ENCODE peak calls at places on chromosomes 16 and 17, in four cellular contexts. O is K562, Q is SK-N-SH, C is GM12878. K is an unnamed sample.

GRCh38 chr16:5607169-5607568 is 509.6 kb upstream of the EEF2KMT start:
- DNase-seq in O (no peak), Q (peak), C (no peak), K (no peak)

GRCh38 chr16:24986512-24987303 is 28.5 kb downstream of the ARHGAP17 start:
- DNase-seq in Q (no peak), C (no peak), O (peak), K (no peak)

GRCh38 chr16:88310796-88311605 is 71.8 kb upstream of the ZNF469 start:
- DNase-seq in C (no peak), Q (no peak), O (no peak), K (no peak)

GRCh38 chr16:89826531-89827382 is 1.5 kb upstream of the SPIRE2 start:
- DNase-seq in C (no peak), O (no peak), Q (no peak), K (no peak)

GRCh38 chr17:76492250-76492988 is 8.8 kb downstream of the RHBDF2 start:
- DNase-seq in Q (no peak), C (peak), O (no peak), K (no peak)

GRCh38 chr17:20302191-20302917 is 165.0 kb downstream of the LGALS9B start:
- DNase-seq in Q (no peak), O (no peak), C (no peak), K (no peak)

GRCh38 chr17:7755095-7755890 is 37.7 kb downstream of the DNAH2 start:
- DNase-seq in C (no peak), O (no peak), Q (no peak), K (no peak)

GRCh38 chr17:34291721-34292348 is 6.3 kb downstream of the CCL11 start:
- DNase-seq in O (no peak), C (no peak), Q (no peak), K (no peak)

DNA sequence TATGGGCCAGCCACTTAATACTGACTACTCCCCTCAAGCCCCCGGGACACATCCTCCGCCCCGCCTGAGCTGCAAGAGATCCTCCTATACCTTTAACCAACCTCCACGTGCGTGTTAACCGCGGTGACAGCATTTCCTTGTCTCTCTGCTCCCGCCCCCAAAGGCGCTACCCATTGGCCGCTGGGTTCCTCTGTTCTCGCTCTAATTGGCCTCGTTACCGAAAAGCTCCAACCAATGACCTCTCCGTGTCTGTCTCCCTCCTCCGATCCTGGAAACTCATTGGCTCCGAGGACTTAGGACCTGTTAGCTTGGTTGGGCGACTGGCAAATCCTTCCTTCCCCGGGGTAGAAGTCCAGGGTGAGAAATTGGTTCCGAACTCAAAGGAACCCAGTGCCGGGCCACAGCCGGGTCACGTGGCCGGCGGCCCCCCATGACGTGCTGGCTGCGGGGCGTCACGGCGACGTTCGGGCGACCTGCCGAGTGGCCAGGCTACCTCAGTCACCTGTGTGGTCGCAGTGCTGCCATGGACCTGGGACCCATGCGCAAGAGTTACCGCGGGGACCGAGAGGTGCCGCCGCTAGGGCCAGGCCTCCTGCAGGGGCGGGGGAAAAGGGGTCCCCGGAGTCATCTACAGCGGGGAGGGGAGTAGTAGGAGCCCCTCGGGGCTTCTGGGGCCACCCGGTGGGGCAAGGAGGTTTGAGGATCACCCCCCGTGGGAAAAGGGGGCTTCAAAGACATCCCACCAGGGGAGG is at the start of gene PNPO:
- DNase-seq in O (peak), C (peak), Q (peak), K (peak)
- TF ChIP-seq NRF1 in O (peak), C (no peak), Q (peak), K (no peak)

DNA sequence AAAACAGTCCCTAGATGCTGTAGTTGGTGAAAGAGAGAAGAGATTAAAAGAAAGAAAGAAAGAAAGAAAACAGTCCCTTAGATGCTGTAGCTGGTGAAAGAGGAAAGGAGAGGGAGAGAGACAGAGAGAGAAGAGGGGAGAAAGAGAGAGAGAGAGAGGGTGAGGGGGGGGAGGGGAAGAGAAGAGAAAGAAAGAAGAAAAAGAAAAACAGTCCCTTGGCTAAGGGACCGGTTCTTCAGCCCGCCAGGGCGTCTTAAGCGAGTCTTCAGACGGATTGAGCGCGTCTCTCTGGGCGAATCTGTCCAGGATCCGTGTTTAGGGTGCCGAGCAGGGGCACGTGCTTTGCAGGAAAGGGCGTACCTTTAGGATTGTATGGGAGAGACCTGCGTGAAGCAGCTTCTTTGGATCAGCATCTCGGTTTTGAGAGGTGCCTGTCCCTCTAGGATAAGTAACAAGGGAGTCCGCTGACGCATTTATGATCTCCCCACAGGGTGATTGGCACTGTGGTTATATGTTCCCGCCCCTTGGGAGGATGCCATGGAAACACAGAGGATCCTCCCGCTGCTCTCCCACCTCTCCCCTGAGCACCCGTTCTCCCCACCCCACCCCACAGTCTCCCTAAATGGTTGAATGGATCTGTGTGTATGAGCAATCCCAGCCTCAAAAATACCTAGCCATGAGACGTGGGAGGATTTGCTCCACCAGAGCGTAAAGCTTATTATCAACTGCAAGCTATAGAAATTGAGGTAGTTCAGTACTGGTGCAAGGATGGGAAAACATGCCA is 16.7 kb downstream of the GNGT2 start:
- DNase-seq in Q (peak), C (peak), O (peak), K (peak)
- TF ChIP-seq RAD21 in Q (no peak), C (no peak), O (no peak), K (no peak)

DNA sequence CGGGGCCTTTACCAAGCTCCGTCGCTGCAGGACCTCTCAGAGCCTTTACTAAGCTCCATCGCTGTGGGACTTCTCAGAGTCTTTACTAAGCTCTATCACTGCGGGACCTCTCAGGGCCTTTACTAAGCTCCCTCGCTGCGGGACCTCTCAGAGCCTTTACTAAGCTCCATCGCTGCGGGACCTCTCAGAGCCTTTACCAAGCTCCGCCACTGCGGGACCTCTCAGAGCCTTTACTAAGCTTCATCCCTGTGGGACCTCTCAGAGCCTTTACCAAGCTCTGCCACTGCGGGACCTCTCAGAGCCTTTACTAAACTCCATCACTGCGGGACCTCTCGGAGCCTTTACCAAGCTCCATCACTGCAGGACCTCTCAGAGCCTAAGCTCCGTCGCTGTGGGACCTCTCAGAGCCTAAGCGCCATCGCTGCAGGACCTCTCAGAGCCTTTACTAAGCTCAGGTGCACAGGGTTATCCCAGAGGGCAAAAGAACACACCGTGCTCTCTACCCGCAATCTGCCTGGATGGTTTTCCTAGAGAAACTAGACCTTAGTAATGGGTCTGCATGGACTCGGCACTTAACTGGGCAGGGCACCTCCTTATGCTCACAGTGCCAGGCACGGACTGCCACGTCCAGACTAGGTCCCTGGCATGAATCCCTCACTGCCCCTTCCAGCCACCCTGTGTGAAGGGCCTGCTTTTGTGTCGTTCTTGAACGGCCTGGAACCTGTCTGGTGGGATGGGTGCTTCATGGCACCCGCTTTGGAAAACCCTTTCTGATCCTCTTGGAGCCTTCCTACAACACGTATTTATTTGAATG is 69.2 kb upstream of the DOC2B start:
- DNase-seq in C (no peak), O (no peak), Q (no peak), K (no peak)
- TF ChIP-seq NRF1 in C (no peak), O (no peak), Q (no peak), K (no peak)

GRCh38 chr17:32929288-32929574 is 1.3 kb downstream of the TMEM98 start:
- DNase-seq in Q (peak), O (no peak), C (no peak), K (no peak)

GRCh38 chr17:32928527-32929287 is 754 bp downstream of the TMEM98 start:
- DNase-seq in C (no peak), Q (no peak), O (no peak), K (no peak)

GRCh38 chr17:32926183-32926582 is 1.8 kb upstream of the TMEM98 start:
- DNase-seq in Q (no peak), O (no peak), C (no peak), K (no peak)

GRCh38 chr17:32927724-32928526 is at the start of gene TMEM98:
- DNase-seq in C (no peak), Q (peak), O (peak), K (no peak)

DNA sequence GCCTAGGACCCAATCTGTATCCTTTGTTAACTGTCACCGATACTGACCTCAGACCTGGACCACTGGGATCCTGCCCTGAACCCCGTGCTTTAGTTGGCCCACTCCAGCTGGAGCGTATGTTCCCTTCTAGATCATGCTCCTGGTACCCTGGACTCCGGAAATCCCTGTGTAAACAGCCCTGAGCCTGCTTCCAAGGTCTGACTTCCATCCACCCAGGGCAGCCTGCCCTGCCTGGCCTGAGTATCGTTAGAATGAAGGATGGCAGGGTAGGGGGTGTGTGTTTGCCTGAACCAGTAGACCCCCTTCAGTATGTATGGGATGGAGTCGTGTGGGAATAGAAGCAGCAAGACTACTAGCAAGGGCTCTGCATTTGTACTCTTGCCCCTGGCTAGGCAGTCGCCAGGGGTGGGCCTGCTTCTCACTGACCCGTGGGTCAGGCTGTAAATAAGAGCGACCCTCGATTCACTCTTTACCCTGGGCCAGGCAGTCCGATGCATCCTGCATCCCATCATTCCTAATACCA is 691 bp upstream of the TMEM98 start:
- DNase-seq in C (no peak), Q (no peak), O (no peak), K (no peak)
- TF ChIP-seq RAD21 in C (no peak), Q (no peak), O (no peak), K (no peak)

GRCh38 chr16:84780063-84780462 is 39.7 kb upstream of the CRISPLD2 start:
- DNase-seq in Q (no peak), O (no peak), C (no peak), K (no peak)

GRCh38 chr16:84775262-84775810 is 44.4 kb upstream of the CRISPLD2 start:
- DNase-seq in C (no peak), Q (no peak), O (no peak), K (no peak)

GRCh38 chr16:84777435-84777834 is 42.4 kb upstream of the CRISPLD2 start:
- DNase-seq in Q (no peak), O (no peak), C (no peak), K (no peak)

GRCh38 chr16:84780977-84781376 is 38.8 kb upstream of the CRISPLD2 start:
- DNase-seq in Q (no peak), C (no peak), O (no peak), K (no peak)

GRCh38 chr16:84778720-84779119 is 41.1 kb upstream of the CRISPLD2 start:
- DNase-seq in Q (no peak), C (no peak), O (no peak), K (no peak)
- TF ChIP-seq NRF1 in Q (no peak), C (no peak), O (no peak), K (no peak)

GRCh38 chr17:51536627-51537026 is 276.3 kb downstream of the UTP18 start:
- DNase-seq in C (no peak), O (no peak), Q (no peak), K (no peak)

GRCh38 chr17:51541215-51541614 is 280.9 kb downstream of the UTP18 start:
- DNase-seq in Q (no peak), O (no peak), C (no peak), K (no peak)

GRCh38 chr17:51540151-51540550 is 279.8 kb downstream of the UTP18 start:
- DNase-seq in O (no peak), C (no peak), Q (no peak), K (no peak)

DNA sequence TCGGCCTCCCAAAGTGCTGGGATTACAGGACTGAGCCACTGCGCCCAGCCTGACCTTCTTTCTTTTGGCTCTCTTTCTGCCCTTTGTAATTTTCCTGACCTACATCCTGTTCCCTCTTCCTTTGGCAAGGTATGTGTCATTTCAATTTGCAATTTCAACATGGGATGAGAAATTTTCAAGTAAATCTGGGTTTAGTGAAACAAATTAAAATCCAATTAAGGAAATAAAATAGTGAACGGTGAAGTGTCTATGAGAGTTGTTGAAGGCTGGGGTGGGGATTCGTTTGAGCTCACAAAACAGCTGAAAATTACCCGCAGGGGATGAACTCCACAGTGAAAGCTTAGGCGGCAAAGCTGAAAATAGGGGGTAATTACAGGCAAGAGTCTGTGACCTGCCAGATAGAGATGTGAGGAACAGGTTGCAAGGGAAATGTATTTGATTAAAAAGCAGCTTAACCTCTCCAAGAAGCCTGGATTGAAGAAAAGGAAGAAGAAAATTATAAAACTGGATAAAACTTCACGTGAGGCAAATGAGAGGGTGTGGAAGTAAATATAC is 277.7 kb downstream of the UTP18 start:
- DNase-seq in Q (no peak), C (no peak), O (no peak), K (no peak)
- TF ChIP-seq RAD21 in Q (no peak), C (no peak), O (no peak), K (no peak)

GRCh38 chr17:3685174-3685812 is 10.7 kb downstream of the P2RX5 start:
- DNase-seq in Q (no peak), C (no peak), O (peak), K (peak)

GRCh38 chr17:3682033-3682432 is 13.4 kb downstream of the EMC6 start:
- DNase-seq in C (no peak), Q (no peak), O (no peak), K (no peak)

GRCh38 chr17:3681057-3681456 is 12.4 kb downstream of the EMC6 start:
- DNase-seq in O (no peak), C (no peak), Q (no peak), K (no peak)

GRCh38 chr17:3681565-3681964 is 13.0 kb downstream of the EMC6 start:
- DNase-seq in C (no peak), O (no peak), Q (no peak), K (no peak)

DNA sequence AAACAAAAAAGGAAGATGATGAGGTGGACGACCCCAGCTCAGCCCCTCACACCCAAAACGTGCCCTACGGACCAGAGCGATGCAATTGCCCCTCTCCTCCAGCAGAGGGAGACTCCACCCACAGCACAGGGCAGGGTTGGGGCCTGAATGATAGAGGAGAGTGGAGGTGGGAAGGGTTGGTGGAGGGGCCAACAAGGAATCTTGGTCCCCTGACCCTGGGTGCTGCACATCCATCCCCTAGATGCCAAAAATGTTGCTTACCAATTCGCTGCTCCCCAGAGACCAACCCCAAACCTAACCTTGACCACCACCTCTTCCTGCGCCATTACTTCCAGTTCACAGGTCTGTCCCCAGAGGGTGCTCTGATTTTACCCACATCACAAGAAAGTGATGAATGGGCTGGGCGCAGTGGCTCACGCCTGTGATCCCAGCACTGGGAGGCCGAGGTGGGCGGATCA is 12.9 kb downstream of the P2RX5 start:
- DNase-seq in Q (peak), O (peak), C (peak), K (no peak)
- TF ChIP-seq NRF1 in Q (no peak), O (no peak), C (no peak), K (no peak)

GRCh38 chr17:64200080-64201042 is 62.7 kb downstream of the TEX2 start:
- DNase-seq in Q (no peak), C (peak), O (no peak), K (no peak)
- TF ChIP-seq RAD21 in Q (no peak), C (no peak), O (no peak), K (no peak)

GRCh38 chr16:53515259-53515658 is 12.2 kb upstream of the AKTIP start:
- DNase-seq in Q (no peak), O (no peak), C (no peak), K (no peak)
- TF ChIP-seq NRF1 in Q (no peak), O (no peak), C (no peak), K (no peak)

K was measured in H1.